ENCODE peak calls at places on chromosomes 3 and 15, in four cellular contexts. One of them, this sample, is unnamed.

GRCh38 chr15:27119695-27120266 is 148.8 kb downstream of the GABRG3 start:
- DNase-seq in skeletal muscle cell: no peak
- DNase-seq in Ammon's horn: no peak
- DNase-seq in iris pigment epithelial cell: no peak
- DNase-seq in this sample: no peak

GRCh38 chr3:33131328-33132018 is 17.7 kb downstream of the CRTAP start:
- DNase-seq in Ammon's horn: peak
- DNase-seq in iris pigment epithelial cell: peak
- DNase-seq in skeletal muscle cell: no peak
- DNase-seq in this sample: no peak

GRCh38 chr3:25372167-25372566 is 55.9 kb upstream of the RARB start:
- DNase-seq in Ammon's horn: no peak
- DNase-seq in iris pigment epithelial cell: no peak
- DNase-seq in skeletal muscle cell: peak
- DNase-seq in this sample: no peak

GRCh38 chr3:165522371-165522770 is 314.9 kb downstream of the BCHE start:
- DNase-seq in Ammon's horn: no peak
- DNase-seq in iris pigment epithelial cell: no peak
- DNase-seq in skeletal muscle cell: no peak
- DNase-seq in this sample: no peak

GRCh38 chr3:56926513-56927282 is 124.9 kb upstream of the ARHGEF3 start:
- DNase-seq in skeletal muscle cell: peak
- DNase-seq in iris pigment epithelial cell: peak
- DNase-seq in Ammon's horn: no peak
- DNase-seq in this sample: no peak

GRCh38 chr3:42473083-42473932 is 29.1 kb upstream of the VIPR1 start:
- DNase-seq in skeletal muscle cell: peak
- DNase-seq in Ammon's horn: no peak
- DNase-seq in iris pigment epithelial cell: no peak
- DNase-seq in this sample: no peak

GRCh38 chr15:40857601-40858351 is 13.9 kb downstream of the SPINT1 start:
- DNase-seq in skeletal muscle cell: no peak
- DNase-seq in iris pigment epithelial cell: peak
- DNase-seq in Ammon's horn: peak
- DNase-seq in this sample: peak

GRCh38 chr15:60932051-60932915 is 296.8 kb downstream of the RORA start:
- DNase-seq in iris pigment epithelial cell: peak
- DNase-seq in skeletal muscle cell: peak
- DNase-seq in Ammon's horn: peak
- DNase-seq in this sample: peak

GRCh38 chr3:16277471-16277870 is 12.5 kb downstream of the OXNAD1 start:
- DNase-seq in Ammon's horn: no peak
- DNase-seq in skeletal muscle cell: no peak
- DNase-seq in iris pigment epithelial cell: no peak
- DNase-seq in this sample: no peak

GRCh38 chr3:185925353-185925752 is 12.5 kb downstream of the TRA2B start:
- DNase-seq in Ammon's horn: no peak
- DNase-seq in iris pigment epithelial cell: no peak
- DNase-seq in skeletal muscle cell: no peak
- DNase-seq in this sample: no peak

GRCh38 chr3:179750720-179751328 is 98.0 kb downstream of the USP13 start:
- DNase-seq in Ammon's horn: peak
- DNase-seq in iris pigment epithelial cell: peak
- DNase-seq in skeletal muscle cell: peak
- DNase-seq in this sample: no peak

GRCh38 chr3:107959767-107960166 is 131.1 kb downstream of the CD47 start:
- DNase-seq in iris pigment epithelial cell: peak
- DNase-seq in skeletal muscle cell: peak
- DNase-seq in Ammon's horn: no peak
- DNase-seq in this sample: no peak

GRCh38 chr3:188830955-188831354 is 340.8 kb upstream of the TPRG1 start:
- DNase-seq in Ammon's horn: no peak
- DNase-seq in iris pigment epithelial cell: peak
- DNase-seq in skeletal muscle cell: no peak
- DNase-seq in this sample: no peak

GRCh38 chr3:19348929-19349564 is 200.7 kb downstream of the KCNH8 start:
- DNase-seq in iris pigment epithelial cell: peak
- DNase-seq in skeletal muscle cell: no peak
- DNase-seq in Ammon's horn: peak
- DNase-seq in this sample: no peak

GRCh38 chr3:24242012-24242698 is 252.5 kb downstream of the THRB start:
- DNase-seq in Ammon's horn: peak
- DNase-seq in skeletal muscle cell: peak
- DNase-seq in iris pigment epithelial cell: peak
- DNase-seq in this sample: no peak

GRCh38 chr3:184656991-184657669 is 54.7 kb downstream of the MAGEF1 start:
- DNase-seq in skeletal muscle cell: peak
- DNase-seq in iris pigment epithelial cell: peak
- DNase-seq in Ammon's horn: no peak
- DNase-seq in this sample: no peak

GRCh38 chr3:172616061-172616461 is 92.8 kb upstream of the TNFSF10 start:
- DNase-seq in Ammon's horn: no peak
- DNase-seq in skeletal muscle cell: no peak
- DNase-seq in iris pigment epithelial cell: peak
- DNase-seq in this sample: no peak

GRCh38 chr3:133509482-133509881 is 64.0 kb upstream of the CDV3 start:
- DNase-seq in skeletal muscle cell: no peak
- DNase-seq in Ammon's horn: no peak
- DNase-seq in iris pigment epithelial cell: peak
- DNase-seq in this sample: no peak

GRCh38 chr3:81339040-81339845 is 422.2 kb downstream of the GBE1 start:
- DNase-seq in iris pigment epithelial cell: peak
- DNase-seq in skeletal muscle cell: no peak
- DNase-seq in Ammon's horn: no peak
- DNase-seq in this sample: no peak

GRCh38 chr15:90681480-90681879 is 35.7 kb upstream of the BLM start:
- DNase-seq in Ammon's horn: no peak
- DNase-seq in iris pigment epithelial cell: peak
- DNase-seq in skeletal muscle cell: peak
- DNase-seq in this sample: no peak

GRCh38 chr15:85831415-85832113 is 36.8 kb upstream of the KLHL25 start:
- DNase-seq in iris pigment epithelial cell: peak
- DNase-seq in Ammon's horn: peak
- DNase-seq in skeletal muscle cell: peak
- DNase-seq in this sample: no peak

This sample was measured in stimulated activated CD8-positive, alpha-beta memory T cell treated with anti-CD3 and anti-CD28 coated beads, Interleukin-12 subunit alpha, Interleukin-12 subunit beta, amount 100 ng/mL, for 4 hours.